ENCODE peak calls at places on chromosomes 16 and 17, in six cellular contexts. U is left colon; L is activated T-helper 1 cell treated with anti-CD3 and anti-CD28 coated beads, Interleukin-2, amount 50 U/mL, for 16 hours; F is T-helper 22 cell; G is EL; H is globus pallidus. Z is an unnamed sample.

GRCh38 chr16:59886021-59886420 is 1151.9 kb upstream of the GOT2 start:
- DNase-seq in L (no peak), U (peak; percentile 7), G (peak; percentile 90), H (no peak), F (no peak), Z (no peak)

GRCh38 chr17:2299136-2299535 is 4.4 kb downstream of the SMG6 start:
- DNase-seq in F (no peak), L (no peak), G (no peak), H (no peak), U (no peak), Z (no peak)

GRCh38 chr17:16929281-16929680 is 42.6 kb downstream of the TNFRSF13B start:
- DNase-seq in G (no peak), H (no peak), L (no peak), F (no peak), U (no peak), Z (no peak)

GRCh38 chr17:16407911-16408588 is 7.3 kb upstream of the TRPV2 start:
- DNase-seq in F (no peak), L (no peak), H (peak; percentile 64), G (peak; percentile 55), U (peak; percentile 78), Z (peak; percentile 75)

GRCh38 chr16:20061132-20061531 is 12.6 kb downstream of the GPR139 start:
- DNase-seq in F (no peak), H (no peak), G (no peak), L (no peak), U (no peak), Z (no peak)

GRCh38 chr16:19583665-19584300 is 28.3 kb downstream of the VPS35L start:
- DNase-seq in H (peak; percentile 69), G (peak; percentile 54), L (no peak), F (no peak), U (peak; percentile 20), Z (peak; percentile 58)

GRCh38 chr16:1493746-1494094 is 560 bp downstream of the TELO2 start:
- DNase-seq in U (peak; percentile 40), G (peak; percentile 36), F (no peak), H (no peak), L (no peak), Z (peak; percentile 42)

GRCh38 chr16:89562939-89563338 is 2.5 kb downstream of the RPL13 start:
- DNase-seq in H (no peak), L (no peak), G (no peak), F (no peak), U (peak; percentile 5), Z (no peak)

GRCh38 chr17:15920758-15921239 is 24.1 kb upstream of the ADORA2B start:
- DNase-seq in G (peak; percentile 99), H (no peak), U (no peak), L (no peak), F (no peak), Z (peak; percentile 98)

GRCh38 chr16:13099822-13100221 is 198.4 kb downstream of the SHISA9 start:
- DNase-seq in F (no peak), L (no peak), U (no peak), H (no peak), G (no peak), Z (no peak)

GRCh38 chr16:88534731-88535141 is 35.5 kb upstream of the ZC3H18 start:
- DNase-seq in F (no peak), U (peak; percentile 70), L (no peak), H (no peak), G (no peak), Z (peak; percentile 52)

GRCh38 chr17:38903404-38903803 is 22.0 kb upstream of the LASP1NB start:
- DNase-seq in U (no peak), F (no peak), G (no peak), L (no peak), H (no peak), Z (no peak)

GRCh38 chr17:48047113-48047740 is 932 bp upstream of the NFE2L1 start:
- DNase-seq in G (no peak), F (no peak), H (no peak), U (no peak), L (no peak), Z (no peak)

GRCh38 chr16:79184464-79184863 is 416.1 kb downstream of the MAF start:
- DNase-seq in F (no peak), G (no peak), H (no peak), L (no peak), U (no peak), Z (no peak)

GRCh38 chr17:17813725-17814095 is 23.1 kb downstream of the SREBF1 start:
- DNase-seq in F (no peak), U (no peak), G (no peak), L (no peak), H (no peak), Z (no peak)

GRCh38 chr16:84199861-84200260 is 8.9 kb downstream of the ADAD2 start:
- DNase-seq in H (peak; percentile 61), U (no peak), F (no peak), G (peak; percentile 43), L (no peak), Z (no peak)

GRCh38 chr17:5864910-5865657 is 205.1 kb upstream of the WSCD1 start:
- DNase-seq in U (no peak), F (no peak), H (no peak), G (no peak), L (no peak), Z (no peak)

GRCh38 chr17:40552806-40553693 is 12.2 kb downstream of the CCR7 start:
- DNase-seq in U (peak; percentile 7), G (no peak), L (no peak), F (no peak), H (no peak), Z (no peak)

GRCh38 chr16:28950648-28951409 is at the start of gene NFATC2IP:
- DNase-seq in F (peak; percentile 98), U (peak; percentile 100), G (peak; percentile 100), L (peak; percentile 100), H (peak; percentile 100), Z (peak; percentile 100)

GRCh38 chr17:17906418-17907215 is 65.6 kb downstream of the TOM1L2 start:
- DNase-seq in F (no peak), U (no peak), L (no peak), G (no peak), H (no peak), Z (no peak)

GRCh38 chr16:87076950-87077749 is 240.0 kb downstream of the C16orf95 start:
- DNase-seq in G (peak; percentile 74), L (no peak), U (peak; percentile 73), H (peak; percentile 11), F (no peak), Z (peak; percentile 57)

GRCh38 chr16:56268799-56269198 is 77.5 kb downstream of the GNAO1 start:
- DNase-seq in U (no peak), G (no peak), L (no peak), H (no peak), F (no peak), Z (no peak)